ENCODE peak calls at places on chromosome 2, in eight cellular contexts. H is cardiac muscle cell, P is choroid plexus epithelial cell, C is fibroblast of lung, I is GM23338, Y is AG10803, V is GM06990, L is bronchial epithelial cell. Q is an unnamed sample.
A peak's percentile ranks its signal among the peaks of the same experiment; 100 is the strongest.

GRCh38 chr2:128832946-128833560 is 514.4 kb upstream of the HS6ST1 start:
- DNase-seq in H (peak; percentile 21), P (no peak), C (no peak), I (no peak), Y (no peak), V (no peak), L (no peak), Q (no peak)

GRCh38 chr2:43312751-43313641 is 86.6 kb upstream of the ZFP36L2 start:
- DNase-seq in H (no peak), P (peak; percentile 74), C (peak; percentile 95), I (peak; percentile 15), Y (peak; percentile 63), V (no peak), L (peak; percentile 29), Q (peak; percentile 72)

GRCh38 chr2:156191547-156191946 is 141.0 kb downstream of the NR4A2 start:
- DNase-seq in H (peak; percentile 13), P (no peak), C (peak; percentile 0), I (no peak), Y (no peak), V (no peak), L (peak; percentile 31), Q (no peak)

GRCh38 chr2:39595116-39595515 is 70.6 kb upstream of the TMEM178A start:
- DNase-seq in H (no peak), P (no peak), C (no peak), I (no peak), Y (no peak), V (no peak), L (no peak), Q (no peak)

GRCh38 chr2:202822411-202822810 is 49.2 kb downstream of the ICA1L start:
- DNase-seq in H (no peak), P (no peak), C (peak; percentile 28), I (no peak), Y (no peak), V (no peak), L (no peak), Q (no peak)

GRCh38 chr2:231998046-231998445 is 36.5 kb downstream of the DIS3L2 start:
- DNase-seq in H (no peak), P (peak; percentile 18), C (no peak), I (no peak), Y (no peak), V (no peak), L (no peak), Q (no peak)

GRCh38 chr2:127058656-127059252 is 48.2 kb downstream of the BIN1 start:
- DNase-seq in H (no peak), P (no peak), C (no peak), I (no peak), Y (no peak), V (no peak), L (no peak), Q (no peak)

GRCh38 chr2:147430408-147430807 is 414.4 kb upstream of the ACVR2A start:
- DNase-seq in H (no peak), P (no peak), C (no peak), I (no peak), Y (no peak), V (no peak), L (no peak), Q (no peak)

DNA sequence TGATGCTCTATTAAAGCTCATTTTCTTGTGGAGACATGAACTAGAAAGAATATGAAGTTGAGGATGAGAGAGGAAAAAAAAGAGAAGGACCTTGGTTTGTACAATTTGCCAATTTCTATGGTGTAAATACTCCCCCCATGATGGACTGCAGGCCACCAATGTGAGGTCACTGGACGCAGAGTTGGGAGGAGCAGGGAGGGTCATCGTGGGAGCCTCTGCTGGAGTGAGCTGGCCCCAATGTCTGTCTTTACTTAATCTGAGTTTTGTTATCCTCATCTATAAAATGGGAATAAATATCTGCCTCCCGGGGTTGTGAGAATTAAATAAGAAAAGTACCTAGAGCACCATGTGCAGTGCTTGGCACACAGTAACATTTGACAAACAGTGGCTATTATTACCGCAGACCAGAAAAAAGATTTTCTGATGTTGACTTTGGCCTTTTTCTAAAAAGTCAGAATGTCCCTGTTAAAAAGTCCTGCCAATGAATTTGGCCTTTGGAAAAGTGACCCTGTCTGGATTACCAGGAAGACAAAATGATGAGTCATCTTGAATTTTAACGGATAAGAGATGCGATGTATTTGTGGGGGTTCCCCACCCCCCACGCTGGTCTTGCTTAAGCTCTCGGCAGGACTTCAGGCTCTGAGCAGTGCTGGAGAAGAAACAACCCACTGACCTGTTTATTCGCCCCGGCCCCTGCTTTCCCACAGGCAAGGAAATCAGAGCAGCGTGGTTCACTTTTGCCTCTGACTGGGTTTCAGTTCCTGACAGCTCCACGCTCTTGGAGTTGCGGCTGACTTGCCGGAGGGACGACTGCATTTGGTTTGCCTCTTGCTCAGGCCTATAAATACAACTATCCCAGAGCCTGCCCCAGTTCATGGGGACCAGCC is 50.3 kb upstream of the FOSL2 start:
- DNase-seq in H (peak; percentile 94), P (peak; percentile 97), C (peak; percentile 93), I (no peak), Y (peak; percentile 83), V (no peak), L (peak; percentile 23), Q (peak; percentile 85)
- H3K4me3 ChIP-seq in H (no peak overlapping the region), P (no peak overlapping the region), C (no peak overlapping the region), I (no peak overlapping the region), Y (no peak overlapping the region), V (no peak overlapping the region), L (no peak overlapping the region), Q (no peak overlapping the region)

GRCh38 chr2:26189751-26190150 is 16.9 kb downstream of the GAREM2 start:
- DNase-seq in H (no peak), P (no peak), C (no peak), I (no peak), Y (no peak), V (no peak), L (no peak), Q (no peak)

GRCh38 chr2:26190369-26190768 is 17.5 kb downstream of the GAREM2 start:
- DNase-seq in H (no peak), P (no peak), C (no peak), I (no peak), Y (no peak), V (no peak), L (no peak), Q (no peak)

GRCh38 chr2:26189123-26189522 is 16.2 kb downstream of the GAREM2 start:
- DNase-seq in H (no peak), P (no peak), C (no peak), I (no peak), Y (no peak), V (no peak), L (no peak), Q (no peak)

GRCh38 chr2:26193578-26194231 is 20.8 kb downstream of the GAREM2 start:
- DNase-seq in H (no peak), P (no peak), C (no peak), I (no peak), Y (peak; percentile 16), V (no peak), L (no peak), Q (no peak)

DNA sequence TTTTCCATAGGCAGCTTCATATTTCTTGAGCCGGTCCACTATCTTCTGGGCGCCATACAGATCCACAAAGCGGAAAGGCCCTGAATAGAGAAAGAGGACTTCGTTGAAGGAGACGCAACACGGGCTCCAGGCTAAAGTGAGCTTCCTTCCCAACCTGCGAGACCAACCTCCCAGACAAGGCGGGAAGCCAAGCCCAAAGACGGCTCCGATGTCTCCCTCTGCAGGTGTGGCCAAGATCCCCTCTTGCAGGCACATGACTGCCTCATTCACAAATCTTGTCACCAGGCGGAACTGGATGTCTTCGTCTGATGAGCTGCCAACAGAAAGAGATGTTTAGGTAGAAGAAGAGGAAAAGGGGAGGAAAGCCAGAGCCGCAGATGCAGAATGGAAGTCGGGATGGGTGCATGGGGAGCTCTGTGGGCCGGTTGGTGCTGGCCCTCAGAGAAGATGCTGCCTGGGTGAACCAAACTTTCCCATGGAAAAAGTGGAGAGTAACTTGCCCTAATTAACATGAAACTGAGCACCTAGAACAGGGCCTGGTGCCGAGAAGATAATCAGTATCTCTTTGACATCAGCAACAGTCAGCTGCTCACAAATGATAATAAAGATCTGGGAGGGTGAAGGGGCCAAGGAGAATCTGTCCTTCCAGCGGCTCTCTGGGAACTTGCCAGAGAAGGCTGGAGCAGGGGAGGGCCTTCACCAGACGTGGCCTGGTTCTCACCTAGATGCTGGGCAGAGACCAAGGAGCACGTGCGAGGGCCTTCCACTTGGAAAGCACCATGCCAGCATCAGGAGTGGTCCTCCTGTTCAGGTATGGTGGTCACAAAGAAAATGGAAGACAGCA is 18.6 kb downstream of the GAREM2 start:
- DNase-seq in H (no peak), P (no peak), C (no peak), I (no peak), Y (no peak), V (no peak), L (no peak), Q (no peak)
- TF ChIP-seq CTCF in H (no peak), P (no peak), C (no peak), I (no peak), Y (no peak), V (no peak), L (no peak), Q (no peak)

DNA sequence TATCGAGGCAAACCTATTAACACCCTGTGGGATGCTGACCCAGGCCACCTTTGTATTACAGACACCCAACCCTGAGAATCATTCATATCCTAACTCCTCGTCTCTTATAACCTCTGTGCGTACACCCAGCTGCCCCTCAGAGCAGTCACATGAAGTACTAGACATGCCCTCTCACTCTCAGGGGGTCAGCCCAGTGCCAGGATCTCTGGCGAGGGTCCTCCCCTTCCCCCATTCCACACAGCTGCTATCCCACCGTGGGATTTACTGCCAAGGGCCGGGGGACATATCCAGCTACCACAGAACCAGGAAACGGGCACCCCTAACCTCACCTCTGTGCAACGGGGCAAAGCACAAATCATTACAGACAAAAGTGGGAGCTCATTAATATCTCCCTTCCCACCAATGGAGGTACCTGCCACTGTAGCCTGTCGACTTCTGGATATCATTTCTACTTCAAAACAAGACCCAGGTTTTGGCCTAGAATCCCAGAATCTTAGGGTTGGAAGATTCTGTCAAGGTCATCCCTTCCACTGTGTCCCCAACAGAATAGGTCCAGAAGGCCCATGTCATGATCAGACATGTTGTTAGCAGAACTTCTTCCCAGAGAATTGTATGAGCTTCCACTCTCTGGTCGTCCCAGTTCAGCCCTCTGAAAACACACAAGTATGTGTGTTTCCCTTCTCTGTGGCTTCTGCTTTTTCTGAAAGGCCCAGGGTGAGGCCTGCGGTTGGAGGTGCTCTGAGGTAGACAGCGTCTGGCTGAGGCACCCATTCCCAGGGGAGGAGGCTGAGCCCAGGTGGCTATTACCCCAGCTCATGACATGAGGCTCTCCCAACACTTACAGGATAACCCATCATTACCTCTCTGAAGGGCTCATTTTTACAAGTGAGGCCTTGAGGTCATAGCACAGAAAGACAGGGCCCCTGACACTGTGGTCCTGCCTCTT is 1.7 kb downstream of the TMBIM1 start:
- DNase-seq in H (no peak), P (no peak), C (no peak), I (no peak), Y (no peak), V (peak; percentile 75), L (no peak), Q (no peak)
- H3K4me3 ChIP-seq in H (no peak overlapping the region), P (peak overlapping the region; percentile 87), C (peak overlapping the region; percentile 95), I (no peak overlapping the region), Y (peak overlapping the region; percentile 91), V (peak overlapping the region; percentile 66), L (peak overlapping the region; percentile 92), Q (peak overlapping the region; percentile 76)

DNA sequence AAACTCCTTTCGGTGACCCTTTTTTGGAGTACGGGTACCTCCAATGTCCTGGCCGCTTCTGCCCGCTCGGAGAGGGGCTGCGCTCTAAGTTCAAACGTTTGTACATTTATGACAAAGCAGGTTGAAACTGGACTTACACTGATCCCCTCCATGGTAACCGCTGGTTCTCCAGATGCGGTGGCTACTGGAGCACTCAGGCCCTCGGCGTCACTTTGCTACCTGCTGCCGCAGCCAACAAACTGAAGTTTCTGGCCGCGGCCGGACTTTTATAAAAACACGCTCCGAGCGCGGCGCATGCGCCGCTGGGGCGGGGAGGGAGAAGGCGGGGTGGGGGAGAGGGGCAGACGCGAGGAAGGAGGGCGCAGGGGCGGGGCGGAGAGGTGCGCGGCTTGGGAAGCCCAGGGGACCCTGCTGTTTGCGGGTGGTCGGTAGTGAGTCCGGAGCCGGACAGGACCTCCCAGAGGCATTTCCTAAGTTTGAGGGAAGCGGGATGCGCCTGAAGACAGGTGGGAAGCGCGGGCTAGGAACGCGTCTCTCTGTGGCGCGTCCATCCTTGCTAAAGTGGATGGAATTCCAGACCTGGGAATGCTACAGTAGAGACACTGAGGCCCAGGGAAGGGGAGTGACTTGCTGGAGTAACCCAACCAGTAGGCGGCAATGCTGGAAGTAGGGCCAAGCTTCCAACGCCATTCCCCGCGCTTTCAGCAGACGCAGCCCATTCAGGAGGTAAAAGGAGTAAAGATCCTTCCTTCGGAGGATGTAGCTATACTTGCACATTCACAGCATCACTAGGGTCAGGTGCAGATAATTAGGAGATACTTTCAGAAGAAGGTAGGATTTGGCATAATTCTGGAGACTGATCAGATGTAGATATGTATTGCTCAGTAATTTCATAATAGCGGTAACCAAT is at the start of gene CXCR4:
- DNase-seq in H (peak; percentile 40), P (peak; percentile 19), C (peak; percentile 28), I (peak; percentile 91), Y (no peak), V (peak; percentile 87), L (no peak), Q (no peak)
- TF ChIP-seq CTCF in H (peak; percentile 22), P (peak; percentile 13), C (peak; percentile 23), I (no peak), Y (no peak), V (peak; percentile 23), L (peak; percentile 21), Q (peak; percentile 28)

Q was measured in astrocyte of the cerebellum.